ENCODE peak calls at places on chromosomes 13 and 19, in ten cellular contexts. E is NCI-H510A; S is GM06990; D is AG20443; Y is frontal cortex; T is pons; L is adrenal gland; M is body of pancreas; R is epithelial cell of esophagus; Z is stimulated activated CD4-positive, alpha-beta T cell treated with anti-CD3 and anti-CD28 coated beads, Interleukin-12 subunit alpha, Interleukin-12 subunit beta, amount 100 ng/mL, for 48 hours. I is an unnamed sample.

GRCh38 chr19:31289976-31290375 is 59.3 kb downstream of the TSHZ3 start:
- DNase-seq in E (no peak), S (no peak), D (no peak), Y (no peak), T (no peak), L (no peak), M (no peak), R (no peak), Z (no peak), I (no peak)

GRCh38 chr19:5189318-5189607 is 151.3 kb downstream of the PTPRS start:
- DNase-seq in E (no peak), S (no peak), D (no peak), Y (no peak), T (no peak), L (no peak), M (no peak), R (no peak), Z (no peak), I (no peak)

GRCh38 chr13:37960427-37960826 is 90.9 kb upstream of the TRPC4 start:
- DNase-seq in E (no peak), S (no peak), D (no peak), Y (no peak), T (no peak), L (no peak), M (no peak), R (no peak), Z (no peak), I (peak; percentile 20)

GRCh38 chr13:19634129-19634740 is 776 bp downstream of the MPHOSPH8 start:
- DNase-seq in E (no peak), S (no peak), D (peak; percentile 39), Y (no peak), T (peak; percentile 51), L (peak; percentile 51), M (peak; percentile 30), R (peak; percentile 39), Z (no peak), I (no peak)

GRCh38 chr13:44237276-44237767 is 136.3 kb upstream of the SERP2 start:
- DNase-seq in E (no peak), S (peak; percentile 43), D (peak; percentile 93), Y (peak; percentile 30), T (peak; percentile 78), L (peak; percentile 84), M (peak; percentile 36), R (peak; percentile 93), Z (peak; percentile 8), I (peak; percentile 25)

GRCh38 chr19:53041366-53041765 is 3.2 kb upstream of the ERVV-2 start:
- DNase-seq in E (no peak), S (no peak), D (no peak), Y (no peak), T (no peak), L (no peak), M (no peak), R (peak; percentile 51), Z (no peak), I (no peak)

GRCh38 chr19:14218615-14219330 is 12.8 kb upstream of the ADGRL1 start:
- DNase-seq in E (no peak), S (no peak), D (no peak), Y (no peak), T (no peak), L (no peak), M (no peak), R (no peak), Z (no peak), I (no peak)

GRCh38 chr13:35159041-35159440 is 217.0 kb downstream of the NBEA start:
- DNase-seq in E (no peak), S (no peak), D (no peak), Y (no peak), T (no peak), L (no peak), M (no peak), R (no peak), Z (no peak), I (no peak)

GRCh38 chr19:50025022-50025793 is at the start of gene VRK3:
- DNase-seq in E (peak; percentile 98), S (peak; percentile 98), D (peak; percentile 99), Y (peak; percentile 91), T (peak; percentile 100), L (peak; percentile 100), M (peak; percentile 99), R (peak; percentile 100), Z (peak; percentile 97), I (peak; percentile 100)

GRCh38 chr19:4178990-4179389 is 3.4 kb downstream of the SIRT6 start:
- DNase-seq in E (no peak), S (no peak), D (no peak), Y (no peak), T (no peak), L (no peak), M (no peak), R (no peak), Z (no peak), I (no peak)

GRCh38 chr19:8663920-8664670 is 33.7 kb downstream of the NFILZ start:
- DNase-seq in E (no peak), S (peak; percentile 58), D (no peak), Y (no peak), T (no peak), L (no peak), M (no peak), R (no peak), Z (no peak), I (no peak)

GRCh38 chr13:114034481-114034891 is 60.6 kb upstream of the C13orf46 start:
- DNase-seq in E (no peak), S (no peak), D (peak; percentile 61), Y (no peak), T (no peak), L (no peak), M (no peak), R (no peak), Z (no peak), I (no peak)

GRCh38 chr19:4537953-4538600 is 1.8 kb downstream of the LRG1 start:
- DNase-seq in E (no peak), S (no peak), D (no peak), Y (no peak), T (no peak), L (peak; percentile 20), M (no peak), R (no peak), Z (no peak), I (no peak)

GRCh38 chr13:43054803-43055802 is 31.7 kb downstream of the DNAJC15 start:
- DNase-seq in E (no peak), S (no peak), D (peak; percentile 34), Y (no peak), T (peak; percentile 25), L (peak; percentile 30), M (peak; percentile 13), R (peak; percentile 52), Z (no peak), I (peak; percentile 48)

GRCh38 chr19:18612772-18613588 is at the start of gene TMEM59L:
- DNase-seq in E (no peak), S (no peak), D (peak; percentile 59), Y (peak; percentile 86), T (no peak), L (no peak), M (peak; percentile 42), R (no peak), Z (no peak), I (no peak)

GRCh38 chr13:32443111-32443510 is 15.2 kb upstream of the N4BP2L1 start:
- DNase-seq in E (no peak), S (peak; percentile 34), D (peak; percentile 28), Y (no peak), T (peak; percentile 61), L (no peak), M (peak; percentile 53), R (peak; percentile 28), Z (no peak), I (peak; percentile 23)

GRCh38 chr19:4970558-4971423 is 1.9 kb downstream of the KDM4B start:
- DNase-seq in E (no peak), S (no peak), D (peak; percentile 13), Y (no peak), T (no peak), L (peak; percentile 80), M (peak; percentile 65), R (peak; percentile 35), Z (no peak), I (peak; percentile 12)

GRCh38 chr13:21657538-21657937 is 13.3 kb upstream of the FGF9 start:
- DNase-seq in E (no peak), S (no peak), D (peak; percentile 75), Y (no peak), T (no peak), L (no peak), M (no peak), R (peak; percentile 96), Z (no peak), I (peak; percentile 28)

GRCh38 chr13:110685305-110685704 is 20.6 kb downstream of the CARS2 start:
- DNase-seq in E (no peak), S (no peak), D (no peak), Y (no peak), T (no peak), L (no peak), M (no peak), R (no peak), Z (no peak), I (no peak)

GRCh38 chr13:39209731-39210633 is 171.7 kb downstream of the NHLRC3 start:
- DNase-seq in E (no peak), S (no peak), D (no peak), Y (no peak), T (no peak), L (no peak), M (no peak), R (peak; percentile 33), Z (no peak), I (no peak)

GRCh38 chr19:2333027-2333806 is 4.7 kb downstream of the SPPL2B start:
- DNase-seq in E (peak; percentile 79), S (no peak), D (no peak), Y (no peak), T (no peak), L (no peak), M (peak; percentile 70), R (no peak), Z (no peak), I (no peak)

GRCh38 chr19:34316247-34316646 is 48.7 kb upstream of the GPI start:
- DNase-seq in E (no peak), S (no peak), D (no peak), Y (no peak), T (no peak), L (no peak), M (no peak), R (no peak), Z (no peak), I (no peak)

GRCh38 chr19:16381756-16382401 is 57.3 kb downstream of the KLF2 start:
- DNase-seq in E (no peak), S (no peak), D (peak; percentile 92), Y (peak; percentile 40), T (peak; percentile 64), L (peak; percentile 49), M (peak; percentile 49), R (no peak), Z (no peak), I (no peak)

GRCh38 chr13:74681891-74682290 is 547.7 kb upstream of the KLF12 start:
- DNase-seq in E (no peak), S (no peak), D (no peak), Y (no peak), T (no peak), L (no peak), M (no peak), R (no peak), Z (no peak), I (no peak)

GRCh38 chr13:73351730-73352129 is 292.9 kb downstream of the KLF5 start:
- DNase-seq in E (no peak), S (no peak), D (no peak), Y (no peak), T (no peak), L (no peak), M (no peak), R (no peak), Z (no peak), I (no peak)

GRCh38 chr19:33678796-33679195 is 57.0 kb downstream of the CHST8 start:
- DNase-seq in E (no peak), S (no peak), D (no peak), Y (peak; percentile 24), T (peak; percentile 91), L (peak; percentile 31), M (peak; percentile 16), R (no peak), Z (no peak), I (no peak)

GRCh38 chr19:38024991-38025716 is 118.1 kb downstream of the SIPA1L3 start:
- DNase-seq in E (peak; percentile 78), S (no peak), D (no peak), Y (no peak), T (peak; percentile 25), L (no peak), M (no peak), R (no peak), Z (no peak), I (no peak)

GRCh38 chr19:3243851-3244700 is 19.6 kb downstream of the CELF5 start:
- DNase-seq in E (no peak), S (no peak), D (peak; percentile 52), Y (no peak), T (no peak), L (peak; percentile 55), M (no peak), R (peak; percentile 66), Z (peak; percentile 14), I (peak; percentile 54)

I was measured in LoVo.